ENCODE peak calls at places on chromosomes 13 and 19, in five cellular contexts. N is breast epithelium, I is lower leg skin, J is uterus, D is GM12891. M is an unnamed sample.

GRCh38 chr13:67229438-67230242 is 496 bp downstream of the PCDH9 start:
- DNase-seq in N (no peak), I (no peak), J (no peak), D (no peak), M (no peak)

GRCh38 chr13:33455291-33455690 is 169.7 kb upstream of the STARD13 start:
- DNase-seq in N (no peak), I (no peak), J (no peak), D (no peak), M (no peak)

GRCh38 chr13:35824395-35824794 is 306.8 kb downstream of the DCLK1 start:
- DNase-seq in N (no peak), I (no peak), J (no peak), D (no peak), M (no peak)

GRCh38 chr13:97879646-97880297 is 73.7 kb upstream of the IPO5 start:
- DNase-seq in N (no peak), I (no peak), J (no peak), D (no peak), M (no peak)

GRCh38 chr13:99465454-99465853 is 35.8 kb upstream of the TM9SF2 start:
- DNase-seq in N (no peak), I (no peak), J (no peak), D (no peak), M (no peak)

GRCh38 chr13:30607908-30608307 is 9.8 kb upstream of the USPL1 start:
- DNase-seq in N (no peak), I (no peak), J (no peak), D (peak; percentile 57), M (no peak)

GRCh38 chr19:15196683-15197005 is 4.2 kb downstream of the NOTCH3 start:
- DNase-seq in N (no peak), I (no peak), J (no peak), D (no peak), M (no peak)

GRCh38 chr13:51292000-51292550 is 47.4 kb upstream of the SERPINE3 start:
- DNase-seq in N (no peak), I (no peak), J (no peak), D (no peak), M (no peak)

GRCh38 chr13:34176636-34177035 is 358.7 kb downstream of the RFC3 start:
- DNase-seq in N (no peak), I (no peak), J (no peak), D (no peak), M (no peak)

GRCh38 chr19:22784051-22784450 is at the start of gene ZNF99:
- DNase-seq in N (peak; percentile 81), I (no peak), J (peak; percentile 58), D (no peak), M (peak; percentile 19)

GRCh38 chr19:37082307-37082706 is 4.1 kb downstream of the ZNF420 start:
- DNase-seq in N (no peak), I (no peak), J (no peak), D (no peak), M (no peak)

DNA sequence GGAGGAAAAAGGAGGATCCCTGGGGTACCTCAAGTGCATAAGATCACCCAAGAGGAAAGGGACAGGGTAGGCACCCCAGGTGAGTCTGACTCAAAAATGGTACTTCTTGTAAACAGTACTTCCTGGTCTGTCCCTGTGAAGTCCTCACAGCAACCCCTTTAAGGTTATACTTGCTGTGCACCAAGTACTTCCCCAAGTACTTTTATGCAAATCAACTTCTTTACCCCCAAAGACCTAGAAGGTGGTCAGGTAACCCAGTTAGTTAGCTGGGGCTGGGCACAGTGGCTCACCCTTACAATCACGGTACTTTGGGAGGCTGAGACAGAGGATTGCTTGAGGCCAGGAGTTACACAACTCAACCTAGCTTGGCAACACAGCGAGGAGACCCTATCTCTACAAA is 2.5 kb downstream of the CALR start:
- DNase-seq in N (no peak), I (no peak), J (no peak), D (no peak), M (no peak)
- TF ChIP-seq POLR2A in N (no peak), I (no peak), J (no peak), D (no peak), M (no peak)

DNA sequence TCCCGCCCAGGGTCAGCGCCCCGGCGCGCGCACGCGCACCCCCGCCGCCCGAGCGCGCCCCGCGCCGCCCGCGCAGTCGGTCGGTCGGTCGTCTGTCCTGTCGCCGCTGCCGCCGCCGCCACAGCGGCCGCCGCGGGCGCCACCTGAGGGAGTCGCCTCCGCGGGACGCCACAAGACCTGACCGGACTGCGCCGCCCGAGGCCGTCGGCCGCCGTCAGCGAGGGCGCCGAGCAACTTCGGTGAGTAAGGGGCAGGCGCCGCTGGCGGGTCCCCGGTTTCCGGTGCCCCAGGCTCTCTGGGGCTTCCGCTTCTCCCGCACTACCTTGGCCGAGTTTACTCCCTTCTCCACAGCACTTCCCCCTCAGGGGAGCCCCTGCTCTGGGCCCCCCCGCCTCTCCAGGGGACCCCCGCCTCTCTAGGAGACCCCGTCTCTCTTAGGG is 19.6 kb upstream of the GATAD2A start:
- DNase-seq in N (no peak), I (no peak), J (no peak), D (no peak), M (no peak)
- TF ChIP-seq POLR2A in N (no peak), I (no peak), J (peak; percentile 2), D (peak; percentile 56), M (peak; percentile 21)

GRCh38 chr19:5681446-5682292 is 842 bp downstream of the HSD11B1L start:
- DNase-seq in N (no peak), I (no peak), J (no peak), D (no peak), M (no peak)
- TF ChIP-seq POLR2A in N (no peak), I (no peak), J (no peak), D (no peak), M (no peak)

GRCh38 chr19:40344422-40344821 is 3.8 kb downstream of the C19orf47 start:
- DNase-seq in N (no peak), I (no peak), J (no peak), D (no peak), M (no peak)

GRCh38 chr19:40347476-40348124 is 597 bp downstream of the C19orf47 start:
- DNase-seq in N (no peak), I (no peak), J (no peak), D (no peak), M (no peak)

GRCh38 chr19:40342644-40343311 is 5.4 kb downstream of the C19orf47 start:
- DNase-seq in N (no peak), I (no peak), J (no peak), D (no peak), M (no peak)

GRCh38 chr19:40348961-40349507 is 539 bp downstream of the PLD3 start:
- DNase-seq in N (no peak), I (no peak), J (no peak), D (no peak), M (peak; percentile 13)

DNA sequence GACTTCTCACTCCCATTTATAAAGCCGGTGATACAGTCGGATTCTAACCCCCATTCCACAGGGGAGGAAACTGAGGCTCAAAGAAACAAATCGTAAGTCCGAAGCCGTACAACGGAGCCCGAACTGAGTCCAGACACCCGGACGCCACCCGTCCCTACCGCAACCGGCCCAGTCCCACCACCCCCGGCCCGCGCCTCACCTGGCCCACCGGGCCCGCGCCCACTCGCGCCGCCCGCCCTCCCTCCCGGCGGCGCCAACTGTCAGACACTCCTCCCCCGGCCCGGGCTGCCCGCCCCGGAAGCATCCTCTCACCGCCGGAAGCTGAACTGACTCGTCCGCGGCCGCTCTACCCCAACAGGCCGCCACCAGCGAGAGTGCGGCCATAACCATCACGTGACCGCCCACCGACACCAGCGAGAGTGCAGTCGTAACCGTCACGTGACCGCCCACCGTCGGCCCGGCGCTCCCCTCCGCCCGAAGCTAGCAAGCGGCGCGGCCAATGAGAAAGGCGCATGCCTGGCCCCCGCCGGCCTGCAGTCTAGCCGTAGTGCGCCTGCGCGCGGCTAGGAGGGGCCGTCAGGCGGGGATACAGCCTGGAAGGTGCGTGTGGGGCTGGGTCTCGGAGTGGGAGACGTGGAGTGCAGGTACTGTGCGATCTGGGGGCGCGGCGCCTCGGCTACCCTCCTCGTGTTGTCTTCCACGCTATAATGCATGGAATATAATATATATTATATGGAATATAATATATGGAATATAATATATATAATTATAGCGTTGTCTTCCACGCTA is at the start of the genes C19orf47 and PLD3:
- DNase-seq in N (peak; percentile 99), I (peak; percentile 99), J (peak; percentile 99), D (peak; percentile 100), M (peak; percentile 100)
- TF ChIP-seq POLR2A in N (peak; percentile 89), I (no peak), J (peak; percentile 81), D (peak; percentile 84), M (peak; percentile 90)

GRCh38 chr19:4534836-4535658 is at the start of gene PLIN5:
- DNase-seq in N (peak; percentile 74), I (no peak), J (peak; percentile 55), D (peak; percentile 64), M (peak; percentile 97)
- TF ChIP-seq POLR2A in N (no peak), I (no peak), J (no peak), D (no peak), M (peak; percentile 89)